ENCODE peak calls at places on chromosomes 5 and 9, in four cellular contexts. One of them, this sample, is unnamed.

GRCh38 chr5:11064763-11065450 is 303.9 kb upstream of the DAP start:
- DNase-seq in A549: no peak
- DNase-seq in mucosa of descending colon: no peak
- DNase-seq in upper lobe of right lung: no peak
- DNase-seq in this sample: no peak

GRCh38 chr9:113988951-113989780 is 88.9 kb downstream of the AMBP start:
- DNase-seq in upper lobe of right lung: no peak
- DNase-seq in mucosa of descending colon: no peak
- DNase-seq in A549: no peak
- DNase-seq in this sample: no peak

GRCh38 chr5:67166460-67166871 is 30.1 kb downstream of the CD180 start:
- DNase-seq in A549: no peak
- DNase-seq in mucosa of descending colon: peak
- DNase-seq in upper lobe of right lung: peak
- DNase-seq in this sample: no peak

GRCh38 chr9:116589392-116590354 is 97.4 kb upstream of the TRIM32 start:
- DNase-seq in mucosa of descending colon: no peak
- DNase-seq in A549: peak
- DNase-seq in upper lobe of right lung: no peak
- DNase-seq in this sample: peak

GRCh38 chr9:93533863-93534262 is 42.5 kb upstream of the PHF2 start:
- DNase-seq in A549: no peak
- DNase-seq in mucosa of descending colon: no peak
- DNase-seq in upper lobe of right lung: no peak
- DNase-seq in this sample: no peak

GRCh38 chr5:20556364-20556763 is 568.4 kb upstream of the CDH18 start:
- DNase-seq in A549: peak
- DNase-seq in mucosa of descending colon: no peak
- DNase-seq in upper lobe of right lung: no peak
- DNase-seq in this sample: peak

GRCh38 chr5:54912021-54912420 is 73.4 kb downstream of the ESM1 start:
- DNase-seq in mucosa of descending colon: no peak
- DNase-seq in upper lobe of right lung: no peak
- DNase-seq in A549: no peak
- DNase-seq in this sample: peak

GRCh38 chr5:160493806-160494317 is 72.2 kb downstream of the PTTG1 start:
- DNase-seq in mucosa of descending colon: no peak
- DNase-seq in A549: no peak
- DNase-seq in upper lobe of right lung: no peak
- DNase-seq in this sample: no peak

GRCh38 chr5:122965111-122965510 is 71.4 kb downstream of the PPIC start:
- DNase-seq in upper lobe of right lung: no peak
- DNase-seq in A549: no peak
- DNase-seq in mucosa of descending colon: no peak
- DNase-seq in this sample: no peak

GRCh38 chr9:78215706-78216105 is 20.2 kb upstream of the CEP78 start:
- DNase-seq in mucosa of descending colon: no peak
- DNase-seq in upper lobe of right lung: no peak
- DNase-seq in A549: no peak
- DNase-seq in this sample: peak

GRCh38 chr5:57778528-57779175 is 296.0 kb upstream of the ACTBL2 start:
- DNase-seq in mucosa of descending colon: no peak
- DNase-seq in A549: peak
- DNase-seq in upper lobe of right lung: no peak
- DNase-seq in this sample: peak

GRCh38 chr5:163809480-163809879 is 304.1 kb downstream of the MAT2B start:
- DNase-seq in A549: no peak
- DNase-seq in upper lobe of right lung: no peak
- DNase-seq in mucosa of descending colon: no peak
- DNase-seq in this sample: peak

GRCh38 chr5:14816374-14816998 is 55.1 kb downstream of the ANKH start:
- DNase-seq in mucosa of descending colon: no peak
- DNase-seq in A549: no peak
- DNase-seq in upper lobe of right lung: no peak
- DNase-seq in this sample: peak

GRCh38 chr9:37156205-37156604 is 35.8 kb downstream of the ZCCHC7 start:
- DNase-seq in A549: no peak
- DNase-seq in upper lobe of right lung: no peak
- DNase-seq in mucosa of descending colon: no peak
- DNase-seq in this sample: no peak

GRCh38 chr5:36242534-36243144 is 914 bp upstream of the NADK2 start:
- DNase-seq in mucosa of descending colon: peak
- DNase-seq in upper lobe of right lung: no peak
- DNase-seq in A549: peak
- DNase-seq in this sample: no peak

GRCh38 chr5:136080483-136081180 is 51.8 kb downstream of the TGFBI start:
- DNase-seq in A549: peak
- DNase-seq in upper lobe of right lung: peak
- DNase-seq in mucosa of descending colon: peak
- DNase-seq in this sample: peak

GRCh38 chr5:136081192-136081591 is 51.5 kb upstream of the SMAD5 start:
- DNase-seq in upper lobe of right lung: no peak
- DNase-seq in mucosa of descending colon: no peak
- DNase-seq in A549: no peak
- DNase-seq in this sample: no peak

GRCh38 chr5:136080113-136080482 is 51.3 kb downstream of the TGFBI start:
- DNase-seq in mucosa of descending colon: no peak
- DNase-seq in A549: no peak
- DNase-seq in upper lobe of right lung: no peak
- DNase-seq in this sample: no peak

GRCh38 chr5:136077046-136077445 is 48.3 kb downstream of the TGFBI start:
- DNase-seq in upper lobe of right lung: no peak
- DNase-seq in mucosa of descending colon: no peak
- DNase-seq in A549: no peak
- DNase-seq in this sample: no peak

DNA sequence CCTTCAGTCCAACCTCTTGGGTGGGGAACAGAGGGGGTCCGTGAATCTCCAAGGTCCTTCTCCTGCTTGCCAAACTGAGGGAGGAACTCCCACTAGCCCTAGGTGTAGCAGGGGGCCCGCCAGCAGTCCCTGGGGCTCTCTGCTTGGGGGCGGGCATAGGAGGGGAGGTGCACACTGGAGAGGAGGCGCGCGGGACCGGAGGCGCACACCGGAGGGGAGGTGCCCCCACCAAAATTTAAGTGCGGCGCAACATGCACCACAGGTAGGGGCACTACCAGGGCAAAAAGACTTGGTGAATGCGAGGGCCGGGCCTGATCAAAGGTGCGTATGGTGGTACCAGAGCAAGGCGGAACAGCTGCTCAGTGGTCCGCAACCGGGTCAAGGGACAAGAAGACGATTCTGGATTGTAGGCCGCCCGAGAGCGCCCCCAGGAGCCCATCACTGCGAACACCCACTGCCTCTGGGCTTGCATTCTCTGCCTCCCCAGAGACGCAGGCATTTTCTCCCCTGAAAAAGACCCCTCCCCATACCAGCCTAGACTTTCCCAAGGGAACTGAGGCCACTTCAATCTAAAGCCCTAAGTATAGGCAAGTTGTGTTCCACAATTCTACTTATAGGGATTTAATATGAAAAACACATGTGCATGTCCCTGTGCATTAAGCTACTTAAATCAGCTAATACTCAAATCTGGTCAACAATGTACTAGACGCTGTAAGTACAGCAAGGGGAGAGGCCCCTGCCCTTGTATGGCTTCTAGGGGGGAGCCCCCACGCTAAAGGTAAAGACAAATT is 50.6 kb downstream of the TGFBI start:
- DNase-seq in mucosa of descending colon: no peak
- DNase-seq in A549: no peak
- DNase-seq in upper lobe of right lung: no peak
- DNase-seq in this sample: no peak
- H3K4me3 ChIP-seq in mucosa of descending colon: no peak
- H3K4me3 ChIP-seq in A549: no peak
- H3K4me3 ChIP-seq in upper lobe of right lung: peak
- H3K4me3 ChIP-seq in this sample: peak

DNA sequence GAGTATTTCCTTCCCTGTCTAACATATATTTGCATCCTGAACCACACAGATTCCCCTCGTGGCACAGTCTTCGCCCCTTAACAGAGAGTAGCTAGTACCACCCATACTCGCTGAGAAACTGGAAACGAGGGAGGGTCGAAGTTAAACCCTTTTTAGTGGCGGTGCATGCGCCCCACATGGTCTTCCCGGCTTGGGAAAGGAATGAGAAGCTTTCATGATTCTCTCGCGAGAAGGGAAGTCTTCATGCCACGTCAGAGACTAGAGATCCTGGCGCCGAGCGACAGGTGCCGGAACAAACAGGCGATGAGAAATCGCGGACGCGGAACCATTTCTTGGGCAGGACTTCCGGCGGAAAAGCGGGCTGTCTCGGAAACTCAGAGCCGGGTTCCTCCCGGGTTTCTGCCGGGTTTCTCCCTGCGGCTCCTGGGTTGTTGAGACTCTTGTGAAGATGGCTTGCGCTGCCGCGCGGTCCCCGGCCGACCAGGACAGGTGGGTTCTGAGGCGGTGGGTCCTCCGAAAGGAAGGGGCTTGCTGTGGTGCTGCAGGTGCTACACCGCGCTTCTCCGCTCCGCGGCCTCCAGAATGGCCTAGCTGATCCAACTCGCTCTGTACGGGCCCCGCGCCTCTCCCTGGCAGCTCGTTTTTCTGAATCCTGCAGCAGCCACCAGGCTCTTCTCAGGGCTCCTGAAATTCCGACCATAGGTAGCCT is at the start of gene SRP19:
- DNase-seq in A549: peak
- DNase-seq in mucosa of descending colon: peak
- DNase-seq in upper lobe of right lung: peak
- DNase-seq in this sample: peak
- TF ChIP-seq CTCF in A549: no peak
- TF ChIP-seq CTCF in mucosa of descending colon: no peak
- TF ChIP-seq CTCF in upper lobe of right lung: no peak
- TF ChIP-seq CTCF in this sample: peak

GRCh38 chr9:125703662-125704061 is 3.3 kb downstream of the MAPKAP1 start:
- DNase-seq in mucosa of descending colon: no peak
- DNase-seq in upper lobe of right lung: no peak
- DNase-seq in A549: no peak
- DNase-seq in this sample: no peak

GRCh38 chr9:125699870-125700269 is 7.1 kb downstream of the MAPKAP1 start:
- DNase-seq in upper lobe of right lung: no peak
- DNase-seq in A549: no peak
- DNase-seq in mucosa of descending colon: no peak
- DNase-seq in this sample: no peak

GRCh38 chr9:125700791-125701190 is 6.2 kb downstream of the MAPKAP1 start:
- DNase-seq in mucosa of descending colon: no peak
- DNase-seq in upper lobe of right lung: no peak
- DNase-seq in A549: no peak
- DNase-seq in this sample: no peak

GRCh38 chr9:125705893-125706292 is 1.1 kb downstream of the MAPKAP1 start:
- DNase-seq in upper lobe of right lung: no peak
- DNase-seq in A549: no peak
- DNase-seq in mucosa of descending colon: no peak
- DNase-seq in this sample: no peak

GRCh38 chr9:125701351-125701750 is 5.7 kb downstream of the MAPKAP1 start:
- DNase-seq in mucosa of descending colon: no peak
- DNase-seq in upper lobe of right lung: no peak
- DNase-seq in A549: no peak
- DNase-seq in this sample: peak
- H3K4me3 ChIP-seq in mucosa of descending colon: no peak
- H3K4me3 ChIP-seq in upper lobe of right lung: no peak
- H3K4me3 ChIP-seq in A549: no peak
- H3K4me3 ChIP-seq in this sample: no peak

DNA sequence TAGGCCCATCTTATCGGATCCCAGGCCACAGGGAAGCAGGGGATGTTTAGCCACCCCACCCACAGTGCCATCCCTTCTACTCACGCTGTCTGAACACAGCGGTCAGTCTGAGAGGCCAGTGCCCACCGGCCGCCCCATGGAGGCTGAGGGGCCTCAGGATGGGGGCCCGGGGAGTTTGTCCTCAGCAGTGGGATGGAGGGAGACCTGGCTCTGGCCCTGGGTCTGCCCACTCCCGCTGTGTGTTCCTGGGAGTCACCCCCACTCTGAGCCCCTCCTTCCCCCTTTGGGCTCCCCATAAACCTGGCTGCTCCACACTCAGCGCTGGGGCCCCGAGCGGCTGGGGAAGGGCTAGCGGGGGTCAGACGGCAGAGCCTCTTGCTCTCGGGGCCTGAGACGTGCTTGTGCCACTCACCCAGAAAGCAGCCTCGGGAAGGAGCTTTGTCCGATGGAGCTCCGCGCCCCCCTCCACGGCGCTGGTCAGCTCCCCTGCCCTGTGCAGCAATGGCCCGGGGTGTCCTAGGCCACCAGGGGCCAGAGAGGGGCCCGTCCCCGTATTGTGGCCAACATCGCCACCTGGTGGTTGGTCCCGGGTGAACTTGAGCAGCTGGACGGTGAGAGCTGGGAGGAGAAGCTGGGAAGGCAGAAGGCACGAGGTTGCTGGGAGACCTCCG is 10.9 kb upstream of the LAMC3 start:
- DNase-seq in mucosa of descending colon: peak
- DNase-seq in upper lobe of right lung: peak
- DNase-seq in A549: peak
- DNase-seq in this sample: peak
- TF ChIP-seq CTCF in mucosa of descending colon: no peak
- TF ChIP-seq CTCF in upper lobe of right lung: peak
- TF ChIP-seq CTCF in A549: peak
- TF ChIP-seq CTCF in this sample: peak

DNA sequence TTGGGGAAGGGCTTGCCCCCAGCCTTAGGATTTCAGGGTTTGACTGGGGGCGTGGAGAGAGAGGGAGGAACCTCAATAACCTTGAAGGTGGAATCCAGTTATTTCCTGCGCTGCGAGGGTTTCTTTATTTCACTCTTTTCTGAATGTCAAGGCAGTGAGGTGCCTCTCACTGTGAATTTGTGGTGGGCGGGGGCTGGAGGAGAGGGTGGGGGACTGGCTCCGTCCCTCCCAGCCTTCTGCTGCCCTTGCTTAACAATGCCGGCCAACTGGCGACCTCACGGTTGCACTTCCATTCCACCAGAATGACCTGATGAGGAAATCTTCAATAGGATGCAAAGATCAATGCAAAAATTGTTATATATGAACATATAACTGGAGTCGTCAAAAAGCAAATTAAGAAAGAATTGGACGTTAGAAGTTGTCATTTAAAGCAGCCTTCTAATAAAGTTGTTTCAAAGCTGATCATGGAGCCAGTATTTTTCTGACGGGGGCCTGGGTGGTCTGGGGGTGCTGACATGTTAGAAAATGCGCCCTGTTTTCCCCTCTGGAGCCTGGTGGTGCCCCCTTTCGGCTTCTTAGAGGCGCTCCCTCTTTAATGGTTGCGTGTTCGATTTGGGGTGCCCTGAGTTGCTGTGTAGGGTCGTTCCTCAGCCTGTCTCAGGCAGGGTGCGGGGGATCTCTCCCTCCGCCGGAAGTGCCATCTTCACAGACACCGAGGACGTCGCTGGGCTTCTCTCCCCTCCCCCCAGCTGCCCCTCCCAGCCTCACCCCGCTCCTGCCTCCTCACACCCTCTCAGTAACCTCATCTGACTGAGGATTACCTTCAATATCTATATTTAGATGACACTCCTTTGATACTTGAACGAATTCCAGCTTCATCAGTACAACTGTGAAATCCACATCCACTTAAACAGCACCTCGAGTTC is 18.5 kb downstream of the PTGES2 start:
- DNase-seq in mucosa of descending colon: peak
- DNase-seq in upper lobe of right lung: peak
- DNase-seq in A549: no peak
- DNase-seq in this sample: no peak
- H3K4me3 ChIP-seq in mucosa of descending colon: no peak
- H3K4me3 ChIP-seq in upper lobe of right lung: no peak
- H3K4me3 ChIP-seq in A549: no peak
- H3K4me3 ChIP-seq in this sample: no peak

GRCh38 chr5:111757582-111758283 is 739 bp upstream of the NREP start:
- DNase-seq in upper lobe of right lung: peak
- DNase-seq in A549: peak
- DNase-seq in mucosa of descending colon: peak
- DNase-seq in this sample: peak
- TF ChIP-seq CTCF in upper lobe of right lung: no peak
- TF ChIP-seq CTCF in A549: no peak
- TF ChIP-seq CTCF in mucosa of descending colon: no peak
- TF ChIP-seq CTCF in this sample: no peak

This sample was measured in choroid plexus epithelial cell.